ENCODE peak calls at places on chromosome 14, in ten cellular contexts. J, E, S, A, T, H, P, G, C and R are unnamed samples.

GRCh38 chr14:64725360-64725815 is 21.2 kb downstream of the PLEKHG3 start:
- DNase-seq in J (no peak), E (no peak), S (peak), A (no peak), T (no peak), H (no peak), P (no peak), G (no peak), C (no peak), R (no peak)

GRCh38 chr14:20757963-20758362 is 10.2 kb upstream of the EDDM3B start:
- DNase-seq in J (no peak), E (no peak), S (no peak), A (peak), T (no peak), H (no peak), P (peak), G (no peak), C (no peak), R (peak)

GRCh38 chr14:72636094-72636493 is 257.8 kb downstream of the DPF3 start:
- DNase-seq in J (no peak), E (no peak), S (no peak), A (no peak), T (no peak), H (no peak), P (no peak), G (no peak), C (peak), R (no peak)

GRCh38 chr14:97458302-97459137 is 661.3 kb downstream of the VRK1 start:
- DNase-seq in J (no peak), E (no peak), S (peak), A (peak), T (no peak), H (no peak), P (no peak), G (peak), C (no peak), R (peak)

GRCh38 chr14:35512765-35513164 is 21.2 kb upstream of the INSM2 start:
- DNase-seq in J (no peak), E (no peak), S (no peak), A (no peak), T (no peak), H (no peak), P (no peak), G (no peak), C (no peak), R (no peak)

GRCh38 chr14:27002179-27002578 is 404.3 kb upstream of the NOVA1 start:
- DNase-seq in J (no peak), E (no peak), S (no peak), A (no peak), T (no peak), H (no peak), P (no peak), G (no peak), C (peak), R (no peak)

GRCh38 chr14:106436310-106436905 is 910.0 kb downstream of the TMEM121 start:
- DNase-seq in J (peak), E (no peak), S (no peak), A (peak), T (no peak), H (peak), P (peak), G (no peak), C (peak), R (peak)

GRCh38 chr14:50425816-50426215 is 29.1 kb upstream of the CDKL1 start:
- DNase-seq in J (peak), E (peak), S (no peak), A (no peak), T (peak), H (no peak), P (no peak), G (no peak), C (no peak), R (no peak)

GRCh38 chr14:62138593-62138992 is 376.4 kb downstream of the SNAPC1 start:
- DNase-seq in J (no peak), E (no peak), S (peak), A (no peak), T (no peak), H (no peak), P (no peak), G (no peak), C (no peak), R (no peak)

GRCh38 chr14:35254736-35255135 is 37.4 kb upstream of the PSMA6 start:
- DNase-seq in J (no peak), E (no peak), S (no peak), A (no peak), T (no peak), H (no peak), P (no peak), G (no peak), C (peak), R (no peak)

GRCh38 chr14:58298477-58298879 is at the start of gene ARID4A:
- DNase-seq in J (no peak), E (no peak), S (no peak), A (no peak), T (no peak), H (peak), P (no peak), G (peak), C (no peak), R (peak)

GRCh38 chr14:101250336-101250947 is 310.9 kb upstream of the DIO3 start:
- DNase-seq in J (no peak), E (no peak), S (peak), A (peak), T (no peak), H (no peak), P (no peak), G (no peak), C (no peak), R (peak)

GRCh38 chr14:94921870-94922585 is 152.1 kb upstream of the GSC start:
- DNase-seq in J (no peak), E (no peak), S (peak), A (no peak), T (no peak), H (no peak), P (no peak), G (no peak), C (no peak), R (no peak)

GRCh38 chr14:104148433-104149277 is 10.3 kb downstream of the KIF26A start:
- DNase-seq in J (no peak), E (no peak), S (no peak), A (no peak), T (no peak), H (no peak), P (no peak), G (peak), C (no peak), R (peak)

GRCh38 chr14:80653951-80654350 is 287.6 kb downstream of the CEP128 start:
- DNase-seq in J (no peak), E (no peak), S (no peak), A (no peak), T (no peak), H (no peak), P (no peak), G (no peak), C (no peak), R (no peak)

GRCh38 chr14:96267916-96268315 is 11.9 kb downstream of the BDKRB1 start:
- DNase-seq in J (no peak), E (no peak), S (peak), A (no peak), T (no peak), H (no peak), P (no peak), G (no peak), C (peak), R (no peak)

GRCh38 chr14:90093942-90094595 is 32.3 kb downstream of the KCNK13 start:
- DNase-seq in J (peak), E (no peak), S (peak), A (no peak), T (peak), H (no peak), P (no peak), G (no peak), C (peak), R (no peak)

GRCh38 chr14:95774265-95775160 is 60.6 kb upstream of the TCL1A start:
- DNase-seq in J (peak), E (peak), S (peak), A (peak), T (peak), H (peak), P (peak), G (no peak), C (peak), R (peak)

GRCh38 chr14:53999061-53999488 is 42.5 kb upstream of the BMP4 start:
- DNase-seq in J (peak), E (peak), S (peak), A (no peak), T (peak), H (peak), P (no peak), G (no peak), C (no peak), R (no peak)

GRCh38 chr14:71994416-71994815 is 62.2 kb downstream of the RGS6 start:
- DNase-seq in J (no peak), E (no peak), S (no peak), A (no peak), T (no peak), H (no peak), P (no peak), G (no peak), C (no peak), R (no peak)

GRCh38 chr14:74904623-74905503 is 18.2 kb downstream of the RPS6KL1 start:
- DNase-seq in J (no peak), E (no peak), S (no peak), A (no peak), T (no peak), H (no peak), P (no peak), G (no peak), C (no peak), R (no peak)

GRCh38 chr14:99619873-99620834 is 16.1 kb upstream of the CCDC85C start:
- DNase-seq in J (peak), E (no peak), S (peak), A (no peak), T (no peak), H (no peak), P (no peak), G (no peak), C (peak), R (no peak)